ENCODE peak calls at places on chromosome 20, in eight cellular contexts. I, V, G, B, O, Z, P and E are unnamed samples.

GRCh38 chr20:23047001-23047737 is 2.3 kb downstream of the THBD start:
- DNase-seq in I (no peak), V (no peak), G (peak; percentile 55), B (no peak), O (no peak), Z (no peak), P (no peak), E (no peak)

GRCh38 chr20:33666293-33667244 is at the start of gene ACTL10:
- DNase-seq in I (peak; percentile 93), V (peak; percentile 99), G (peak; percentile 95), B (peak; percentile 83), O (peak; percentile 98), Z (peak; percentile 98), P (peak; percentile 80), E (peak; percentile 95)

GRCh38 chr20:48544402-48545333 is 283.1 kb downstream of the PREX1 start:
- DNase-seq in I (no peak), V (no peak), G (peak; percentile 8), B (no peak), O (no peak), Z (no peak), P (peak; percentile 5), E (no peak)

GRCh38 chr20:48831702-48832422 is 4.1 kb upstream of the PREX1 start:
- DNase-seq in I (no peak), V (peak; percentile 41), G (peak; percentile 95), B (no peak), O (peak; percentile 49), Z (peak; percentile 51), P (peak; percentile 61), E (no peak)

GRCh38 chr20:48597521-48598302 is 230.1 kb downstream of the PREX1 start:
- DNase-seq in I (no peak), V (no peak), G (no peak), B (no peak), O (no peak), Z (no peak), P (no peak), E (peak; percentile 36)

GRCh38 chr20:33656010-33656782 is 5.9 kb upstream of the C20orf144 start:
- DNase-seq in I (no peak), V (no peak), G (no peak), B (no peak), O (peak; percentile 30), Z (no peak), P (no peak), E (no peak)

GRCh38 chr20:25749667-25750066 is 53.0 kb upstream of the ZNF337 start:
- DNase-seq in I (no peak), V (no peak), G (no peak), B (no peak), O (no peak), Z (no peak), P (no peak), E (no peak)

GRCh38 chr20:60009318-60009717 is 51.1 kb downstream of the CDH26 start:
- DNase-seq in I (no peak), V (no peak), G (no peak), B (no peak), O (no peak), Z (no peak), P (no peak), E (no peak)

GRCh38 chr20:434661-435419 is 26.7 kb downstream of the RBCK1 start:
- DNase-seq in I (no peak), V (no peak), G (no peak), B (no peak), O (no peak), Z (no peak), P (no peak), E (no peak)

GRCh38 chr20:1622450-1622849 is 2.6 kb upstream of the SIRPB1 start:
- DNase-seq in I (no peak), V (no peak), G (peak; percentile 4), B (no peak), O (no peak), Z (no peak), P (no peak), E (peak; percentile 86)

GRCh38 chr20:60970601-60971000 is 281.5 kb upstream of the CDH4 start:
- DNase-seq in I (no peak), V (no peak), G (no peak), B (no peak), O (no peak), Z (no peak), P (no peak), E (no peak)

GRCh38 chr20:24963672-24964517 is 14.8 kb downstream of the CST7 start:
- DNase-seq in I (no peak), V (no peak), G (no peak), B (no peak), O (no peak), Z (no peak), P (no peak), E (no peak)

GRCh38 chr20:49999329-49999728 is 16.5 kb downstream of the SNAI1 start:
- DNase-seq in I (no peak), V (no peak), G (no peak), B (no peak), O (no peak), Z (no peak), P (no peak), E (peak; percentile 55)

GRCh38 chr20:50427740-50428462 is 82.3 kb upstream of the PTPN1 start:
- DNase-seq in I (no peak), V (no peak), G (no peak), B (no peak), O (no peak), Z (peak; percentile 45), P (no peak), E (no peak)

GRCh38 chr20:40979247-40979646 is 49.4 kb upstream of the TOP1 start:
- DNase-seq in I (no peak), V (no peak), G (no peak), B (no peak), O (no peak), Z (no peak), P (no peak), E (no peak)

GRCh38 chr20:59005523-59006166 is 1.4 kb downstream of the CTSZ start:
- DNase-seq in I (no peak), V (no peak), G (no peak), B (no peak), O (no peak), Z (no peak), P (no peak), E (no peak)
- H3K4me3 ChIP-seq in I (peak overlapping the region; percentile 53), V (peak overlapping the region; percentile 89), G (peak overlapping the region; percentile 96), B (peak overlapping the region; percentile 54), O (peak overlapping the region; percentile 87), Z (peak overlapping the region; percentile 95), P (no peak overlapping the region), E (no peak overlapping the region)

DNA sequence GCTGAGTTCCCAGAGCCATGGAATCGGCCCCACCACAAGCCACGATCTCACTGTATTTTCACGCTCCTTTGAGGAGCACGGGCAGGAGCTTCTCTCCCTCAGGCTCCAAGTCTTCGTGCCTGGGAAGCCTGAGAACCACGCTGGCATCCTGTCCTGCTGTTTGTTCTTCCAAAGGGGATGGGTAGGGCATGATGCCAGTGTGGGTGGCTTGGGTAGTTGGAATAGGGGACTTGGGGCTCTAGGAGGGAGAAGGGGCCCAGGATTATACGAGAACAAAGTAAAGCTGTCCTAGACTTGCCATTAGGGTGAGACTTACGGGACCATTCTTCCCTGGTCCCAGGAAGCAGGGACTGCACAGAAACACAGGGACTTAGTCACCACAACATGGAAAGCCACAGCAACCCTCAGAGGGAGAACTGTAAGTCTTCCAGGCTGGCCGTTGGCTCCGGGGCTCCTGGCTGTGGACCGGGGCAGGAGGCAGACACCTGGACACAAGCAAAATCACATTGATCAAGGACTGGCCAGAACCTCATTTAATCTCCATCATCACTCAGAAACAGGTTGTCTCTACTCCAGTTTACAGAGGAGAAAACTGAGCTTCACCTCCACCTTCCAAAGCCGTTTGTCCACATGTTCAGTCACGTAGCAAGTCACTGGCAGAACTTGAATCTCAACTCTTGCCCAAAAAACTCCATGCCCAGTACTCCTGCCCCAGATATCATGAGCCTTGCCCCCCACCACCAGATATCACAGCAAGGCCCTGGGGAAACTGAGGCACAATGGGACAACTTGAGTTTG is 1.3 kb downstream of the CCN5 start:
- DNase-seq in I (no peak), V (no peak), G (no peak), B (no peak), O (no peak), Z (no peak), P (no peak), E (no peak)
- H3K4me3 ChIP-seq in I (no peak overlapping the region), V (no peak overlapping the region), G (no peak overlapping the region), B (no peak overlapping the region), O (no peak overlapping the region), Z (no peak overlapping the region), P (no peak overlapping the region), E (no peak overlapping the region)

GRCh38 chr20:10877345-10877744 is 203.5 kb upstream of the JAG1 start:
- DNase-seq in I (no peak), V (no peak), G (no peak), B (no peak), O (no peak), Z (peak; percentile 77), P (no peak), E (no peak)
- H3K4me3 ChIP-seq in I (no peak overlapping the region), V (no peak overlapping the region), G (no peak overlapping the region), B (no peak overlapping the region), O (no peak overlapping the region), Z (no peak overlapping the region), P (no peak overlapping the region), E (no peak overlapping the region)

DNA sequence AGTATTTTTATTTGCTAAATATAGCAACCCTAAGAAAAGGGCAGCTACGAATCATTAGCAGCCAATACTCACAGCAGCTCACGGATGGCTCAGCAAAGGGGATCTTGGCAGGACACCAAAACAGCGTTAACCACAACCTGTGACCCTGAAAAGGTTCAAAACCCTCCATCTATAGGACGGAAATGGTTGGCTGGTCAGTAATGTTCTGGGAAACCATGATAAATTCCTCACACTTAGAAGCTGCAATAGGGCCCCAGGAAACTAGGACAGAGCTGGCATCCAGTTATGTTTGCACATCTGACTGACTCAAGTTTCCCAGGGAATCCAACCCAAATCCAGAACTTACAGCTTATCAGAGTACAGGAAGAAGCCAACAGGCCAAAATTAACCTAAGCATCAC is 30.9 kb upstream of the PTPRT start:
- DNase-seq in I (peak; percentile 29), V (no peak), G (no peak), B (no peak), O (no peak), Z (no peak), P (no peak), E (no peak)
- H3K4me3 ChIP-seq in I (no peak overlapping the region), V (no peak overlapping the region), G (no peak overlapping the region), B (no peak overlapping the region), O (no peak overlapping the region), Z (no peak overlapping the region), P (no peak overlapping the region), E (no peak overlapping the region)

DNA sequence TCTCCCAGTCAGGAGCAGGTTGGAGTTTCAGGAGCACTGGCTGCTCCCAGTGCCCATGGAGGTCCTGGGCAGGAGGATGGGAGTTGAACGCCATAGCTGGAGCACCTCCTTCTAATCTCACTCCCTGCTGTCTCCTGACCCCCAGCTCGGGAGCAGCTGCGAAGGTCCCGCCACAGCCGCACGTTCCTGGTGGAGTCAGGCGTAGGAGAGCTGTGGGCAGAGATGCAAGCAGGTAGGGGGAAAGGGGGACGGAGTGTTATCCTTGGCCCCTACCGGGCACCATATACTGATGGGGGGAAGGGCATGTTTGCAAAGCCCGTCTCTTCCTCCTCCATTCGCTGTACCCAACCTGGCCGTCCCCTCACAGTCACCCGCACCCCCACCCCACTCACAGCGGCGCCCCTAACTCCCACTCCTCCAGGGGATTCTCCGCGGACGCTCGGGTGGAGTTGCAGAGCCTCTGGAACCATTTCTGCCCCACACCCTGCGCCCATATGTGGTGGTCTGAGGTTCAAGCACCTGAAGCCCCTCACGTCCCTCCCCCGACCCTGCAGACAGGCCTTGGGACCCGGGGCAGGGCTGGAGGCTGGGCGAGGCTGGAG is 16.7 kb downstream of the HSPA12B start:
- DNase-seq in I (no peak), V (no peak), G (no peak), B (no peak), O (no peak), Z (no peak), P (no peak), E (no peak)
- H3K4me3 ChIP-seq in I (no peak overlapping the region), V (no peak overlapping the region), G (no peak overlapping the region), B (no peak overlapping the region), O (no peak overlapping the region), Z (no peak overlapping the region), P (no peak overlapping the region), E (no peak overlapping the region)